ENCODE peak calls at places on chromosomes 5 and 9, in six cellular contexts. One of them, this sample, is unnamed.

GRCh38 chr5:160039810-160040470 is 31.0 kb downstream of the TTC1 start:
- DNase-seq in mucosa of gallbladder: no peak
- DNase-seq in ELF-1: no peak
- DNase-seq in NCI-H1092 treated with DMSO at 0.1 percent for 48 hours: no peak
- DNase-seq in AG08396: no peak
- DNase-seq in H4: no peak
- DNase-seq in this sample: no peak

GRCh38 chr5:117103703-117104102 is 529.1 kb upstream of the SEMA6A start:
- DNase-seq in NCI-H1092 treated with DMSO at 0.1 percent for 48 hours: no peak
- DNase-seq in AG08396: no peak
- DNase-seq in mucosa of gallbladder: no peak
- DNase-seq in ELF-1: peak; percentile 65
- DNase-seq in H4: peak; percentile 12
- DNase-seq in this sample: no peak

GRCh38 chr5:43121565-43122484 is 1.1 kb downstream of the ZNF131 start:
- DNase-seq in mucosa of gallbladder: no peak
- DNase-seq in AG08396: peak; percentile 70
- DNase-seq in ELF-1: no peak
- DNase-seq in H4: no peak
- DNase-seq in NCI-H1092 treated with DMSO at 0.1 percent for 48 hours: peak; percentile 83
- DNase-seq in this sample: no peak

GRCh38 chr9:84138543-84138942 is 157.9 kb downstream of the RMI1 start:
- DNase-seq in ELF-1: no peak
- DNase-seq in mucosa of gallbladder: no peak
- DNase-seq in AG08396: no peak
- DNase-seq in H4: no peak
- DNase-seq in NCI-H1092 treated with DMSO at 0.1 percent for 48 hours: no peak
- DNase-seq in this sample: no peak

GRCh38 chr9:89781838-89782237 is 177.0 kb downstream of the GADD45G start:
- DNase-seq in ELF-1: no peak
- DNase-seq in mucosa of gallbladder: no peak
- DNase-seq in AG08396: no peak
- DNase-seq in H4: no peak
- DNase-seq in NCI-H1092 treated with DMSO at 0.1 percent for 48 hours: no peak
- DNase-seq in this sample: no peak

GRCh38 chr9:127904888-127905728 is 5.7 kb upstream of the ST6GALNAC6 start:
- DNase-seq in H4: no peak
- DNase-seq in AG08396: no peak
- DNase-seq in NCI-H1092 treated with DMSO at 0.1 percent for 48 hours: no peak
- DNase-seq in ELF-1: no peak
- DNase-seq in mucosa of gallbladder: no peak
- DNase-seq in this sample: no peak

GRCh38 chr5:160508780-160509361 is 87.2 kb downstream of the PTTG1 start:
- DNase-seq in mucosa of gallbladder: peak; percentile 75
- DNase-seq in NCI-H1092 treated with DMSO at 0.1 percent for 48 hours: peak; percentile 54
- DNase-seq in ELF-1: peak; percentile 86
- DNase-seq in H4: peak; percentile 79
- DNase-seq in AG08396: peak; percentile 82
- DNase-seq in this sample: no peak

GRCh38 chr5:106873558-106873957 is 797.2 kb downstream of the EFNA5 start:
- DNase-seq in NCI-H1092 treated with DMSO at 0.1 percent for 48 hours: no peak
- DNase-seq in H4: peak; percentile 59
- DNase-seq in ELF-1: no peak
- DNase-seq in mucosa of gallbladder: no peak
- DNase-seq in AG08396: no peak
- DNase-seq in this sample: no peak

GRCh38 chr9:90842984-90843383 is 41.4 kb downstream of the SYK start:
- DNase-seq in mucosa of gallbladder: no peak
- DNase-seq in AG08396: no peak
- DNase-seq in H4: no peak
- DNase-seq in NCI-H1092 treated with DMSO at 0.1 percent for 48 hours: no peak
- DNase-seq in ELF-1: no peak
- DNase-seq in this sample: no peak

GRCh38 chr9:135463140-135463539 is 16.4 kb upstream of the PPP1R26 start:
- DNase-seq in NCI-H1092 treated with DMSO at 0.1 percent for 48 hours: no peak
- DNase-seq in mucosa of gallbladder: no peak
- DNase-seq in H4: peak; percentile 22
- DNase-seq in ELF-1: no peak
- DNase-seq in AG08396: peak; percentile 71
- DNase-seq in this sample: no peak

GRCh38 chr5:77232959-77233358 is 22.5 kb downstream of the PDE8B start:
- DNase-seq in AG08396: no peak
- DNase-seq in H4: peak; percentile 24
- DNase-seq in NCI-H1092 treated with DMSO at 0.1 percent for 48 hours: no peak
- DNase-seq in ELF-1: no peak
- DNase-seq in mucosa of gallbladder: no peak
- DNase-seq in this sample: peak; percentile 63

GRCh38 chr9:93644397-93645088 is 68.2 kb downstream of the PHF2 start:
- DNase-seq in AG08396: no peak
- DNase-seq in H4: no peak
- DNase-seq in ELF-1: no peak
- DNase-seq in mucosa of gallbladder: no peak
- DNase-seq in NCI-H1092 treated with DMSO at 0.1 percent for 48 hours: no peak
- DNase-seq in this sample: no peak

GRCh38 chr5:127643607-127644006 is 5.3 kb upstream of the CTXN3 start:
- DNase-seq in mucosa of gallbladder: no peak
- DNase-seq in ELF-1: no peak
- DNase-seq in NCI-H1092 treated with DMSO at 0.1 percent for 48 hours: no peak
- DNase-seq in H4: no peak
- DNase-seq in AG08396: no peak
- DNase-seq in this sample: no peak

GRCh38 chr9:130785940-130786500 is 49.0 kb upstream of the ABL1 start:
- DNase-seq in H4: no peak
- DNase-seq in NCI-H1092 treated with DMSO at 0.1 percent for 48 hours: no peak
- DNase-seq in mucosa of gallbladder: no peak
- DNase-seq in AG08396: no peak
- DNase-seq in ELF-1: no peak
- DNase-seq in this sample: no peak

GRCh38 chr5:92887254-92887653 is 693.8 kb downstream of the NR2F1-AS1 start:
- DNase-seq in AG08396: no peak
- DNase-seq in ELF-1: no peak
- DNase-seq in mucosa of gallbladder: no peak
- DNase-seq in NCI-H1092 treated with DMSO at 0.1 percent for 48 hours: no peak
- DNase-seq in H4: no peak
- DNase-seq in this sample: no peak

GRCh38 chr9:80501635-80502034 is 929.9 kb downstream of the TLE4 start:
- DNase-seq in mucosa of gallbladder: no peak
- DNase-seq in NCI-H1092 treated with DMSO at 0.1 percent for 48 hours: no peak
- DNase-seq in AG08396: no peak
- DNase-seq in H4: no peak
- DNase-seq in ELF-1: no peak
- DNase-seq in this sample: no peak

GRCh38 chr5:142388696-142389095 is 63.9 kb upstream of the SPRY4 start:
- DNase-seq in AG08396: no peak
- DNase-seq in NCI-H1092 treated with DMSO at 0.1 percent for 48 hours: no peak
- DNase-seq in H4: no peak
- DNase-seq in ELF-1: no peak
- DNase-seq in mucosa of gallbladder: no peak
- DNase-seq in this sample: no peak

GRCh38 chr9:100700689-100701318 is 122.9 kb downstream of the CAVIN4 start:
- DNase-seq in mucosa of gallbladder: peak; percentile 55
- DNase-seq in AG08396: no peak
- DNase-seq in ELF-1: peak; percentile 37
- DNase-seq in NCI-H1092 treated with DMSO at 0.1 percent for 48 hours: peak; percentile 69
- DNase-seq in H4: no peak
- DNase-seq in this sample: no peak

GRCh38 chr9:14245901-14246525 is 67.9 kb downstream of the NFIB start:
- DNase-seq in ELF-1: no peak
- DNase-seq in NCI-H1092 treated with DMSO at 0.1 percent for 48 hours: no peak
- DNase-seq in mucosa of gallbladder: no peak
- DNase-seq in H4: peak; percentile 36
- DNase-seq in AG08396: no peak
- DNase-seq in this sample: no peak

GRCh38 chr9:135883410-135884089 is 23.8 kb downstream of the CAMSAP1 start:
- DNase-seq in NCI-H1092 treated with DMSO at 0.1 percent for 48 hours: no peak
- DNase-seq in ELF-1: no peak
- DNase-seq in mucosa of gallbladder: no peak
- DNase-seq in AG08396: no peak
- DNase-seq in H4: no peak
- DNase-seq in this sample: no peak

GRCh38 chr9:127968717-127969383 is 11.9 kb downstream of the EEIG1 start:
- DNase-seq in mucosa of gallbladder: no peak
- DNase-seq in AG08396: peak; percentile 88
- DNase-seq in ELF-1: no peak
- DNase-seq in H4: peak; percentile 54
- DNase-seq in NCI-H1092 treated with DMSO at 0.1 percent for 48 hours: peak; percentile 84
- DNase-seq in this sample: no peak

GRCh38 chr9:106284300-106284699 is 578.7 kb upstream of the ZNF462 start:
- DNase-seq in H4: peak; percentile 23
- DNase-seq in NCI-H1092 treated with DMSO at 0.1 percent for 48 hours: peak; percentile 47
- DNase-seq in AG08396: no peak
- DNase-seq in mucosa of gallbladder: no peak
- DNase-seq in ELF-1: peak; percentile 15
- DNase-seq in this sample: no peak

GRCh38 chr9:108676344-108676743 is 179.4 kb downstream of the ACTL7B start:
- DNase-seq in ELF-1: no peak
- DNase-seq in mucosa of gallbladder: no peak
- DNase-seq in H4: no peak
- DNase-seq in NCI-H1092 treated with DMSO at 0.1 percent for 48 hours: no peak
- DNase-seq in AG08396: no peak
- DNase-seq in this sample: no peak

GRCh38 chr5:109855056-109855455 is 165.3 kb downstream of the MAN2A1 start:
- DNase-seq in ELF-1: no peak
- DNase-seq in AG08396: no peak
- DNase-seq in NCI-H1092 treated with DMSO at 0.1 percent for 48 hours: no peak
- DNase-seq in mucosa of gallbladder: no peak
- DNase-seq in H4: no peak
- DNase-seq in this sample: no peak

GRCh38 chr9:105912868-105913516 is 218.7 kb downstream of the TMEM38B start:
- DNase-seq in AG08396: no peak
- DNase-seq in H4: no peak
- DNase-seq in mucosa of gallbladder: no peak
- DNase-seq in ELF-1: peak; percentile 30
- DNase-seq in NCI-H1092 treated with DMSO at 0.1 percent for 48 hours: peak; percentile 61
- DNase-seq in this sample: no peak

GRCh38 chr9:14993061-14993800 is 83.0 kb upstream of the FREM1 start:
- DNase-seq in ELF-1: peak; percentile 77
- DNase-seq in H4: peak; percentile 76
- DNase-seq in mucosa of gallbladder: peak; percentile 85
- DNase-seq in AG08396: peak; percentile 92
- DNase-seq in NCI-H1092 treated with DMSO at 0.1 percent for 48 hours: peak; percentile 75
- DNase-seq in this sample: peak; percentile 88

GRCh38 chr5:61308699-61309098 is 23.4 kb upstream of the ZSWIM6 start:
- DNase-seq in NCI-H1092 treated with DMSO at 0.1 percent for 48 hours: no peak
- DNase-seq in AG08396: no peak
- DNase-seq in ELF-1: no peak
- DNase-seq in H4: no peak
- DNase-seq in mucosa of gallbladder: no peak
- DNase-seq in this sample: no peak

GRCh38 chr5:148374693-148375360 is 8.9 kb upstream of the FBXO38 start:
- DNase-seq in AG08396: peak; percentile 65
- DNase-seq in NCI-H1092 treated with DMSO at 0.1 percent for 48 hours: peak; percentile 12
- DNase-seq in ELF-1: peak; percentile 79
- DNase-seq in H4: peak; percentile 63
- DNase-seq in mucosa of gallbladder: peak; percentile 26
- DNase-seq in this sample: peak; percentile 41

GRCh38 chr9:96618209-96619108 is 1.2 kb downstream of the CDC14B start:
- DNase-seq in H4: no peak
- DNase-seq in AG08396: peak; percentile 81
- DNase-seq in mucosa of gallbladder: no peak
- DNase-seq in NCI-H1092 treated with DMSO at 0.1 percent for 48 hours: no peak
- DNase-seq in ELF-1: peak; percentile 59
- DNase-seq in this sample: peak; percentile 50

GRCh38 chr5:180034564-180034963 is 37.0 kb downstream of the RNF130 start:
- DNase-seq in H4: no peak
- DNase-seq in NCI-H1092 treated with DMSO at 0.1 percent for 48 hours: no peak
- DNase-seq in ELF-1: no peak
- DNase-seq in AG08396: no peak
- DNase-seq in mucosa of gallbladder: no peak
- DNase-seq in this sample: no peak

GRCh38 chr9:38233343-38233742 is 159.2 kb upstream of the ALDH1B1 start:
- DNase-seq in NCI-H1092 treated with DMSO at 0.1 percent for 48 hours: peak; percentile 20
- DNase-seq in H4: no peak
- DNase-seq in AG08396: no peak
- DNase-seq in ELF-1: no peak
- DNase-seq in mucosa of gallbladder: no peak
- DNase-seq in this sample: no peak

GRCh38 chr9:136081826-136082495 is 13.1 kb downstream of the NACC2 start:
- DNase-seq in H4: no peak
- DNase-seq in AG08396: no peak
- DNase-seq in mucosa of gallbladder: no peak
- DNase-seq in NCI-H1092 treated with DMSO at 0.1 percent for 48 hours: no peak
- DNase-seq in ELF-1: no peak
- DNase-seq in this sample: peak; percentile 38

GRCh38 chr5:120683580-120683979 is 219.5 kb downstream of the PRR16 start:
- DNase-seq in ELF-1: no peak
- DNase-seq in NCI-H1092 treated with DMSO at 0.1 percent for 48 hours: no peak
- DNase-seq in AG08396: no peak
- DNase-seq in H4: no peak
- DNase-seq in mucosa of gallbladder: no peak
- DNase-seq in this sample: no peak

GRCh38 chr5:35129921-35130485 is 82.3 kb upstream of the AGXT2 start:
- DNase-seq in mucosa of gallbladder: no peak
- DNase-seq in NCI-H1092 treated with DMSO at 0.1 percent for 48 hours: no peak
- DNase-seq in AG08396: no peak
- DNase-seq in ELF-1: no peak
- DNase-seq in H4: peak; percentile 90
- DNase-seq in this sample: no peak

GRCh38 chr5:173880306-173880985 is 7.7 kb upstream of the CPEB4 start:
- DNase-seq in NCI-H1092 treated with DMSO at 0.1 percent for 48 hours: no peak
- DNase-seq in AG08396: peak; percentile 73
- DNase-seq in mucosa of gallbladder: no peak
- DNase-seq in H4: no peak
- DNase-seq in ELF-1: no peak
- DNase-seq in this sample: no peak

GRCh38 chr5:36422957-36423356 is 121.3 kb upstream of the RANBP3L start:
- DNase-seq in ELF-1: no peak
- DNase-seq in H4: peak; percentile 66
- DNase-seq in AG08396: no peak
- DNase-seq in mucosa of gallbladder: no peak
- DNase-seq in NCI-H1092 treated with DMSO at 0.1 percent for 48 hours: no peak
- DNase-seq in this sample: no peak

GRCh38 chr5:122723606-122724352 is 51.1 kb upstream of the SNX2 start:
- DNase-seq in ELF-1: no peak
- DNase-seq in mucosa of gallbladder: no peak
- DNase-seq in H4: peak; percentile 72
- DNase-seq in AG08396: peak; percentile 46
- DNase-seq in NCI-H1092 treated with DMSO at 0.1 percent for 48 hours: no peak
- DNase-seq in this sample: no peak